ENCODE peak calls at places on chromosomes 1 and 21, in nine cellular contexts. R, D, Q, O, I, K, M, J and X are unnamed samples.

GRCh38 chr1:156510709-156511108 is 10.1 kb upstream of the MEF2D start:
- DNase-seq in J (no peak), O (peak; percentile 82), M (no peak), D (peak; percentile 94), Q (no peak), I (peak; percentile 61), R (peak; percentile 92), K (no peak), X (peak; percentile 89)

GRCh38 chr1:234408757-234409156 is 35.5 kb downstream of the COA6 start:
- DNase-seq in J (no peak), M (no peak), O (no peak), R (no peak), D (no peak), I (no peak), K (no peak), Q (no peak), X (no peak)

GRCh38 chr1:231630558-231631205 is 4.1 kb downstream of the DISC1 start:
- DNase-seq in O (no peak), Q (no peak), K (no peak), M (no peak), D (no peak), J (no peak), R (no peak), I (peak; percentile 42), X (no peak)

GRCh38 chr1:39969048-39969447 is 14.1 kb downstream of the MFSD2A start:
- DNase-seq in Q (no peak), D (no peak), J (no peak), K (no peak), M (no peak), R (peak; percentile 25), O (no peak), I (no peak), X (no peak)

GRCh38 chr1:242189591-242189990 is 190.7 kb upstream of the MAP1LC3C start:
- DNase-seq in O (no peak), K (peak; percentile 20), Q (no peak), J (no peak), R (no peak), M (no peak), D (no peak), I (no peak), X (no peak)

GRCh38 chr1:91777196-91777595 is 108.8 kb downstream of the TGFBR3 start:
- DNase-seq in Q (no peak), K (no peak), O (no peak), D (no peak), M (no peak), J (no peak), R (no peak), I (no peak), X (no peak)

GRCh38 chr1:187018291-187018690 is 189.5 kb downstream of the PLA2G4A start:
- DNase-seq in Q (no peak), K (no peak), O (no peak), D (no peak), R (no peak), I (no peak), M (no peak), J (no peak), X (no peak)

GRCh38 chr1:234768569-234769283 is 158.7 kb upstream of the IRF2BP2 start:
- DNase-seq in D (no peak), K (no peak), Q (no peak), R (no peak), I (no peak), M (peak; percentile 38), J (peak; percentile 83), O (no peak), X (no peak)

GRCh38 chr1:32239335-32239734 is 7.7 kb upstream of the FAM167B start:
- DNase-seq in K (no peak), J (no peak), R (no peak), M (no peak), I (no peak), Q (no peak), O (no peak), D (no peak), X (no peak)

GRCh38 chr1:32031578-32032286 is 18.1 kb downstream of the KHDRBS1 start:
- DNase-seq in K (no peak), M (peak; percentile 36), O (no peak), R (peak; percentile 73), I (peak; percentile 48), Q (no peak), D (no peak), J (no peak), X (no peak)

GRCh38 chr1:223845810-223846667 is at the start of gene TP53BP2:
- DNase-seq in J (peak; percentile 87), O (peak; percentile 84), K (peak; percentile 75), D (peak; percentile 92), I (peak; percentile 62), Q (peak; percentile 73), M (peak; percentile 97), R (peak; percentile 81), X (peak; percentile 96)

GRCh38 chr1:27575861-27576331 is 28.0 kb downstream of the AHDC1 start:
- DNase-seq in K (peak; percentile 45), J (peak; percentile 35), O (no peak), D (peak; percentile 87), R (no peak), Q (no peak), I (no peak), M (peak; percentile 85), X (peak; percentile 75)

GRCh38 chr1:27372022-27372807 is 2.4 kb downstream of the FCN3 start:
- DNase-seq in R (peak; percentile 47), J (no peak), D (no peak), O (no peak), I (no peak), Q (no peak), M (peak; percentile 51), K (no peak), X (no peak)

GRCh38 chr1:87826639-87827345 is 498.1 kb downstream of the LMO4 start:
- DNase-seq in J (peak; percentile 25), O (no peak), K (no peak), Q (no peak), D (peak; percentile 59), M (peak; percentile 54), I (peak; percentile 73), R (peak; percentile 90), X (peak; percentile 70)

GRCh38 chr1:206575165-206575893 is 36.9 kb downstream of the EIF2D start:
- DNase-seq in K (no peak), D (peak; percentile 77), R (peak; percentile 84), O (no peak), J (peak; percentile 57), M (peak; percentile 47), Q (no peak), I (peak; percentile 73), X (peak; percentile 49)

GRCh38 chr1:11907275-11908138 is 18.7 kb downstream of the KIAA2013 start:
- DNase-seq in M (peak; percentile 96), Q (peak; percentile 92), I (peak; percentile 91), D (peak; percentile 98), K (peak; percentile 79), R (peak; percentile 94), J (peak; percentile 95), O (peak; percentile 97), X (peak; percentile 91)
- H3K4me3 ChIP-seq in M (no peak overlapping the region), Q (no peak overlapping the region), I (peak overlapping the region; percentile 18), D (no peak overlapping the region), K (peak overlapping the region; percentile 60), R (no peak overlapping the region), J (no peak overlapping the region), O (peak overlapping the region; percentile 66), X (no peak overlapping the region)

GRCh38 chr1:2300851-2301606 is 72.9 kb downstream of the SKI start:
- DNase-seq in K (no peak), Q (no peak), D (peak; percentile 89), J (peak; percentile 35), O (peak; percentile 74), M (no peak), R (no peak), I (no peak), X (peak; percentile 94)
- H3K4me3 ChIP-seq in K (no peak overlapping the region), Q (no peak overlapping the region), D (peak overlapping the region; percentile 43), J (no peak overlapping the region), O (peak overlapping the region; percentile 20), M (no peak overlapping the region), R (no peak overlapping the region), I (no peak overlapping the region), X (no peak overlapping the region)

DNA sequence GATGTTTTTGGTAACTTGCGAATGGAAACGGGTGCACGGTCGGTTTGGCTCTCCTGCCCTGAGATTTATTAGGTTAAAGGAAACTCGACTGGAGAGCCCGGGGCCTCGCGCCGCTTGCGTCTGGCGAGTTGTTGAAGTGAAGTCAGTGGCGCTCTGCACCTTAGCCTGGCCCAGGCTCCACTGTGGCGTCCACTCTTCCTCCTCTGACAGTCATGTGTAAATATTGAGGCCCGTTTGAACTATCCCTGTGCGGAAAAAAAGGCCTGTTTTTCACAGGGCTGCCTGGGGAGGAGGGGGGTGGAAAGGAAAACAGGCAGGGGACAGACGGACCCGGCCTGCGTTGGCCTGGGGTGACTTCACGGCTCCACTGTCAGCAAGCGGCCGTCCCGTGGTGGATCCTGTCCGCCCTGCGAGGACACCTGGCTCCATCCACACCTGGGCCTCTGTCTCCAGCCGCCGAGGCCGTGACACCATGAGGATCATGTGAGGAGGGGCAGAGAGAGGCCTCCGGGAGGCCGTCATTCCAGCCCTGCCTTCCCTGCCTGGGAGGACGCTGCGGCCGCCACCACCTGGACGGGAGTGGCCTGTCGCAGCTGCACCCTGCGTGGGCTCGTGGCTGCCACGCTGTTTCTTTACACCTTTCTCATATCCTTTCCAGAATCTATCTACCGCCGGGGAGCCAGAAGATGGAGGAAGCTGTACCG is 59.8 kb downstream of the FAAP20 start:
- DNase-seq in M (peak; percentile 68), K (no peak), J (no peak), O (peak; percentile 34), Q (no peak), D (peak; percentile 72), I (no peak), R (no peak), X (peak; percentile 61)
- H3K4me3 ChIP-seq in M (no peak overlapping the region), K (no peak overlapping the region), J (no peak overlapping the region), O (no peak overlapping the region), Q (no peak overlapping the region), D (no peak overlapping the region), I (no peak overlapping the region), R (no peak overlapping the region), X (no peak overlapping the region)

GRCh38 chr21:27704567-27705166 is 737.8 kb upstream of the ADAMTS5 start:
- DNase-seq in R (peak; percentile 19), K (no peak), J (peak; percentile 29), Q (no peak), M (no peak), D (no peak), I (no peak), O (no peak), X (no peak)

GRCh38 chr21:27703806-27704205 is 736.9 kb upstream of the ADAMTS5 start:
- DNase-seq in I (no peak), O (no peak), K (no peak), J (no peak), R (peak; percentile 60), Q (no peak), D (no peak), M (no peak), X (no peak)

GRCh38 chr21:27695246-27695645 is 728.4 kb upstream of the ADAMTS5 start:
- DNase-seq in R (no peak), O (no peak), J (no peak), D (no peak), I (no peak), K (no peak), M (no peak), Q (no peak), X (no peak)

DNA sequence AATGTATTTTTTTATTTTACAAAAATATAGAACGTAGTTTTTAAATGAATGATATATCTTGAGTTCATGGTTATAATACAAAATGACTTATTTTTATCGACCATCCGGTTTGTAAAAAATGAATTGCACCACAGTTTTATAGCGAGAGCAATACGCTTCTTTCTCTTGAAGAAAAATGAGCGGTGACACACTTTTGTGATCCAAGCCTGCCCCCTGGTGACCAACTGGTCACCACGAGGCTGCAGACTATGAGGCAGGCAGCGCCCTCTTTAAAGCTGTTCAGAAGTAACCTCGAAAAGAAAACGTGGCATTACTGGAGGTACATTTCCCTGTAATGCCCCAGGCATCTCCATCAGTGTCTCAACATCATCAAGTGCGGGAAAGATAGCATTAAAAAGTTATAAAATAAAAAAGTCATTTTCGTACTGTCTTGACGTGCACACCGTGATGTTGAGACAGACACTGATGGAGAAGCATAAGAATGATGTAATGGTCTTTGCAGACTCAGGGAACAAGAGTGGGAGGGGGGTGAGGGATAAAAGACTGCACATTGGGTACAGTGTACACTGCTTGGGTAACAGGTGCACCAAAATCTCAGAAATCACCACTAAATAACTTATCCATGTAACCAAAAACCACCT is 734.2 kb upstream of the ADAMTS5 start:
- DNase-seq in O (peak; percentile 76), Q (no peak), R (peak; percentile 86), D (peak; percentile 94), I (peak; percentile 75), K (peak; percentile 2), M (peak; percentile 90), J (peak; percentile 75), X (peak; percentile 90)
- H3K4me3 ChIP-seq in O (no peak overlapping the region), Q (no peak overlapping the region), R (no peak overlapping the region), D (no peak overlapping the region), I (no peak overlapping the region), K (no peak overlapping the region), M (no peak overlapping the region), J (no peak overlapping the region), X (no peak overlapping the region)